ENCODE peak calls at places on chromosomes 1 and 21, in ten cellular contexts. M is bronchial epithelial cell, U is PC-3, S is lower leg skin, C is IMR-90, Q is psoas muscle, J is HFFc6, E is fibroblast of mammary gland, T is osteocyte, O is lung. Z is an unnamed sample.

GRCh38 chr21:41249476-41249875 is 67.1 kb upstream of the FAM3B start:
- DNase-seq in U (no peak), Q (no peak), S (no peak), T (no peak), O (no peak), J (no peak), E (no peak), M (no peak), C (no peak), Z (no peak)

GRCh38 chr1:59279651-59280050 is 17.2 kb upstream of the FGGY start:
- DNase-seq in E (no peak), Q (no peak), S (no peak), U (no peak), O (no peak), J (no peak), T (no peak), C (no peak), M (no peak), Z (no peak)

GRCh38 chr1:183230403-183230802 is 44.3 kb downstream of the LAMC2 start:
- DNase-seq in Q (no peak), C (peak; percentile 31), S (no peak), J (peak; percentile 72), O (no peak), U (peak; percentile 43), T (no peak), E (peak; percentile 16), M (peak; percentile 51), Z (no peak)

GRCh38 chr1:191615422-191615821 is 542.8 kb upstream of the RGS18 start:
- DNase-seq in M (no peak), T (no peak), Q (no peak), E (no peak), S (no peak), C (no peak), U (peak; percentile 23), J (no peak), O (no peak), Z (no peak)

GRCh38 chr1:85578321-85579295 is 2.0 kb upstream of the CCN1 start:
- DNase-seq in E (peak; percentile 95), Q (no peak), U (peak; percentile 79), J (peak; percentile 99), O (no peak), S (no peak), C (peak; percentile 98), M (no peak), T (no peak), Z (peak; percentile 95)

GRCh38 chr21:35801388-35801787 is 258.9 kb downstream of the SETD4 start:
- DNase-seq in Q (no peak), M (no peak), T (no peak), U (no peak), O (no peak), C (no peak), E (no peak), J (no peak), S (no peak), Z (no peak)

GRCh38 chr1:27603320-27603961 is 503 bp downstream of the AHDC1 start:
- DNase-seq in O (no peak), U (no peak), J (no peak), C (no peak), M (no peak), T (no peak), S (peak; percentile 93), E (no peak), Q (peak; percentile 57), Z (no peak)

GRCh38 chr1:74767490-74767889 is 34.5 kb downstream of the TYW3 start:
- DNase-seq in J (peak; percentile 19), Q (no peak), M (peak; percentile 23), S (no peak), E (peak; percentile 55), O (no peak), C (peak; percentile 2), U (peak; percentile 33), T (no peak), Z (peak; percentile 6)

GRCh38 chr1:51924455-51924854 is 45.9 kb upstream of the NRDC start:
- DNase-seq in T (no peak), U (peak; percentile 10), C (peak; percentile 77), M (peak; percentile 53), Q (no peak), E (peak; percentile 59), J (peak; percentile 89), S (no peak), O (no peak), Z (no peak)

GRCh38 chr1:51927029-51927428 is 48.5 kb upstream of the NRDC start:
- DNase-seq in U (peak; percentile 34), Q (no peak), E (peak; percentile 47), T (no peak), J (peak; percentile 30), S (no peak), C (peak; percentile 78), M (no peak), O (no peak), Z (no peak)

GRCh38 chr1:51930329-51930728 is 51.8 kb upstream of the NRDC start:
- DNase-seq in Q (no peak), E (no peak), C (no peak), M (no peak), O (no peak), T (no peak), J (no peak), U (no peak), S (no peak), Z (no peak)

GRCh38 chr1:51928896-51929295 is 50.4 kb upstream of the NRDC start:
- DNase-seq in J (no peak), M (peak; percentile 23), U (peak; percentile 23), Q (no peak), S (no peak), T (no peak), E (no peak), O (no peak), C (peak; percentile 19), Z (no peak)

DNA sequence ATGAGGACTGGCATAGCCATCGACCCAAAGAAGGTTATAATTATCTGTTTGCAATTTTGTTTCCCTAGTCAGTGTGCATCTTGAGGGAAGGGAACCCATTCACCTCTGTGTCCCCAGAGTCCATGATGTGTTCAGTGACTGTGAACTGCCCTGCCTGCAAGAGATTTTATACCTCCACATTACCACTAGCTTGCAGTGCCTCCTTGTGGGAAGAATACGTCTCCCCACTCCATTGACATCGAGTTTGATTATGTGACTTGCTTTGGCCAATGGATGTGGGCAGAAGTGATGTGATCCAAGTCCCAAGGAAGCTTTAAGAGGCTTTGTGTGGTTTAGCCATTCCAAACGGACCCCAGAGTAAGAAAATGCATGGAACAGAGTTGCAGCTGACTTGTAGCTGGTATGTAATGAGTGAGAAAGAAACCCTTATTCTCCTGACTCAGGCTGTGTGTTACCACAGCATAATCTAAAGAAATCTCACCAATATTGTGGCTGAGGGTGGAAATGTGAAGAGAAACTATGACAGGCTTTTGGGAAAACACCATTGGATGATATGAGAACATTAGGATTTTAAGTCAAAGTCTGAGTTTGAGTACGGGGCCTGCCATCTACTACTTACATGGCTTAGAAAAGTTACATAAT is 47.8 kb upstream of the NRDC start:
- DNase-seq in T (no peak), U (peak; percentile 62), S (no peak), J (peak; percentile 79), Q (no peak), C (peak; percentile 59), E (peak; percentile 77), M (peak; percentile 43), O (no peak), Z (no peak)
- TF ChIP-seq CTCF in T (peak; percentile 46), U (peak; percentile 65), S (no peak), J (peak; percentile 83), Q (no peak), C (peak; percentile 50), E (peak; percentile 66), M (peak; percentile 35), O (no peak), Z (peak; percentile 52)

GRCh38 chr1:228734881-228735801 is at the start of gene RHOU:
- DNase-seq in C (peak; percentile 37), Q (peak; percentile 80), T (peak; percentile 90), E (peak; percentile 30), M (no peak), S (peak; percentile 94), U (peak; percentile 34), O (peak; percentile 73), J (no peak), Z (no peak)
- TF ChIP-seq CTCF in C (peak; percentile 71), Q (peak; percentile 86), T (peak; percentile 98), E (no peak), M (peak; percentile 16), S (no peak), U (peak; percentile 49), O (peak; percentile 46), J (peak; percentile 66), Z (no peak)

GRCh38 chr1:56064705-56065104 is 514.7 kb downstream of the PLPP3 start:
- DNase-seq in Q (no peak), S (no peak), M (peak; percentile 89), T (no peak), J (peak; percentile 50), E (peak; percentile 58), C (peak; percentile 61), U (peak; percentile 92), O (no peak), Z (no peak)
- TF ChIP-seq CTCF in Q (no peak), S (no peak), M (no peak), T (no peak), J (no peak), E (no peak), C (no peak), U (no peak), O (no peak), Z (no peak)

GRCh38 chr1:108100148-108100547 is 100.0 kb downstream of the SLC25A24 start:
- DNase-seq in J (no peak), M (no peak), T (no peak), O (no peak), S (no peak), C (no peak), E (no peak), U (no peak), Q (no peak), Z (no peak)

GRCh38 chr1:108097057-108097456 is 103.1 kb downstream of the SLC25A24 start:
- DNase-seq in M (no peak), E (no peak), S (no peak), U (no peak), Q (no peak), O (no peak), J (no peak), T (no peak), C (no peak), Z (no peak)

DNA sequence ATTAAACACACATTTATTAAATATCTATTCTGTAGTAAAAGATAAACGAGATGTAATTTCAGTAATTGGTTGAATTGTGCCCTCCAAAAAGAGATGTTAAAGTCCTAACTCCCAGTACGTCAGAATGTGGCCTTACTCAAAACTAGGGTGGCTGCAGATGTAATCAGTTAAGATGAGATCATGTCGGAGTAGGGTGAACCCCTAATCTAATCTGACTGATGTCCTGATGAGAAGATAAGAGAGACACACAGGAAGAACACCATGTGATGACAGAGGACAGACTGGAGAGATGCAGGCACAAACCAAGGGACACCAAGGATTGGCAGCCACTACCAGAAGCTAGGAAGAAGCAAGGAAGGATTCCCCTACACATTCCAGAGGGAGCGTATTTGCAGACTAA is 104.1 kb downstream of the SLC25A24 start:
- DNase-seq in C (no peak), E (no peak), M (no peak), J (no peak), S (no peak), O (no peak), Q (no peak), U (no peak), T (no peak), Z (no peak)
- TF ChIP-seq CTCF in C (no peak), E (no peak), M (no peak), J (no peak), S (no peak), O (no peak), Q (no peak), U (no peak), T (no peak), Z (no peak)

GRCh38 chr1:1763657-1764621 is 14.3 kb downstream of the NADK start:
- DNase-seq in O (peak; percentile 88), M (no peak), U (peak; percentile 10), T (no peak), C (no peak), E (peak; percentile 57), J (no peak), Q (peak; percentile 81), S (peak; percentile 92), Z (no peak)
- TF ChIP-seq CTCF in O (no peak), M (no peak), U (peak; percentile 23), T (no peak), C (no peak), E (no peak), J (no peak), Q (no peak), S (no peak), Z (no peak)